ENCODE peak calls at places on chromosomes 13 and 19, in five cellular contexts. X is ascending aorta, J is foreskin fibroblast, U is fibroblast of the aortic adventitia, Y is PC-3. L is an unnamed sample.

GRCh38 chr19:4365341-4365740 is 22.0 kb downstream of the MPND start:
- DNase-seq in X (no peak), Y (no peak), J (no peak), U (no peak), L (no peak)

GRCh38 chr13:32453981-32454380 is 26.1 kb upstream of the N4BP2L1 start:
- DNase-seq in U (no peak), X (no peak), Y (no peak), J (no peak), L (peak)

GRCh38 chr19:36054119-36054732 is at the start of gene THAP8:
- DNase-seq in X (peak), Y (peak), U (peak), J (peak), L (peak)

GRCh38 chr19:41426952-41427646 is at the start of gene B3GNT8:
- DNase-seq in X (peak), J (peak), U (peak), Y (no peak), L (peak)

GRCh38 chr19:55063492-55063843 is 520 bp upstream of the RDH13 start:
- DNase-seq in Y (no peak), X (no peak), J (no peak), U (no peak), L (no peak)

GRCh38 chr13:79710376-79710775 is 229.4 kb downstream of the NDFIP2 start:
- DNase-seq in X (no peak), Y (no peak), U (peak), J (peak), L (peak)

GRCh38 chr19:43638991-43639494 is 607 bp downstream of the CADM4 start:
- DNase-seq in J (no peak), Y (no peak), X (no peak), U (no peak), L (no peak)

GRCh38 chr19:49333426-49334288 is 1.5 kb upstream of the CD37 start:
- DNase-seq in U (no peak), X (peak), J (no peak), Y (no peak), L (no peak)

GRCh38 chr13:112510002-112510780 is 77.8 kb downstream of the TUBGCP3 start:
- DNase-seq in X (no peak), Y (peak), U (peak), J (peak), L (peak)

GRCh38 chr13:108102771-108103170 is 112.6 kb downstream of the LIG4 start:
- DNase-seq in Y (peak), J (no peak), X (no peak), U (no peak), L (no peak)

GRCh38 chr19:39126593-39127187 is 1.1 kb downstream of the PAK4 start:
- DNase-seq in Y (peak), J (no peak), U (peak), X (no peak), L (peak)

GRCh38 chr19:53908106-53908932 is 759 bp upstream of the CACNG7 start:
- DNase-seq in U (peak), Y (peak), J (peak), X (no peak), L (peak)

GRCh38 chr13:28558126-28558525 is 63.2 kb upstream of the FLT1 start:
- DNase-seq in U (peak), X (no peak), J (peak), Y (no peak), L (peak)

GRCh38 chr13:110301606-110302131 is 5.3 kb downstream of the COL4A1 start:
- DNase-seq in U (no peak), Y (no peak), X (peak), J (peak), L (peak)

GRCh38 chr19:46718934-46719551 is 2.1 kb upstream of the PRKD2 start:
- DNase-seq in J (no peak), X (no peak), U (no peak), Y (no peak), L (no peak)

GRCh38 chr19:39001016-39001415 is 25.5 kb upstream of the FBXO17 start:
- DNase-seq in X (no peak), U (no peak), J (no peak), Y (no peak), L (peak)

GRCh38 chr13:43316997-43317396 is 293.6 kb downstream of the DNAJC15 start:
- DNase-seq in Y (no peak), J (peak), U (peak), X (no peak), L (peak)

GRCh38 chr13:37348916-37349653 is 243.6 kb upstream of the CSNK1A1L start:
- DNase-seq in J (no peak), U (no peak), X (no peak), Y (no peak), L (no peak)

GRCh38 chr19:42326969-42327368 is 1.5 kb downstream of the MEGF8 start:
- DNase-seq in J (no peak), U (no peak), Y (no peak), X (no peak), L (no peak)

GRCh38 chr19:45123440-45123850 is 30.5 kb downstream of the PPP1R37 start:
- DNase-seq in J (no peak), U (no peak), Y (peak), X (no peak), L (no peak)

GRCh38 chr13:107138468-107138867 is 570.5 kb upstream of the ARGLU1 start:
- DNase-seq in Y (no peak), J (no peak), U (no peak), X (no peak), L (no peak)

GRCh38 chr19:28399187-28399586 is 813.8 kb downstream of the UQCRFS1 start:
- DNase-seq in U (no peak), Y (no peak), X (no peak), J (no peak), L (no peak)

GRCh38 chr13:113864303-113864890 is 521 bp upstream of the GAS6 start:
- DNase-seq in U (peak), J (no peak), X (no peak), Y (no peak), L (peak)

GRCh38 chr13:113861433-113862030 is 2.3 kb downstream of the GAS6 start:
- DNase-seq in X (no peak), J (no peak), U (no peak), Y (no peak), L (no peak)

GRCh38 chr13:113863511-113864302 is at the start of gene GAS6:
- DNase-seq in X (peak), U (peak), Y (peak), J (peak), L (peak)

GRCh38 chr13:113862191-113862765 is 1.6 kb downstream of the GAS6 start:
- DNase-seq in X (no peak), Y (no peak), U (no peak), J (no peak), L (no peak)

DNA sequence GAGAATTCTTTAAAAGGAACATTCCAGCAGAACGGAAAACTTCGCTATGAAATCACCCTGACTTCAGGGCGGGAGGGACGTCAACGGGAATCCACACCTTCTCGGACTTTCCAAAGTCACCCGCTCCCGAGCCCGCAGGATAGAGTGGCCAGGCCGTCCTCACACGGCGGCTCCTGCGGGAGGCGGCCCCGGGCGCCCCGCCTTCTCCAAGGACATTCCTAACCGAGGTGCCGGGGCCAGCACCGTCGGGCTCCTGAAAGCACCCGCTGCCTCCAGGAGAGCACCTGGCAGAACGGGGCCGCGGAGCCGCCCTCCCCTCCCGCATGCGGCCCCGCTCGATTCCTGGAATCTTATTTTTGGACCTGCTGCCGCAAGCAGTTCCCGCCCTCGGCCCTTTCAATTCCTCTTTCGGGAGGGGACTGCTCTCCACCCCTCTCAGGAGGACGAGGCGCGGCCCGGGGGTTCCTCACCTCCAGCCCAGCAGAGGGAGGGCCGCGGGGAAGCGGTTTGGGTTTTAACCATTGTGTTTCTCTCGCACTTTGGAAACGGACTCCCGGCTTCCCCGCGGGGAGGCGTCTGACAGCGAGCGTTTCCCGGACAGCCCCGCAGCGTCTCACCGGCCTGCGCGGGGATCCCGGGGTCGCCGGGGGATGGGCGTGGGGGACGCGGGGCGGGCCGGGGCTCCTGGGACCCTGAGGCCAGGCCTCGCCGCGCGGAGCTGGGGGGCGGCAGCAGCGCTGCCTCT is 938 bp downstream of the GAS6 start:
- DNase-seq in X (no peak), J (no peak), U (peak), Y (no peak), L (peak)
- H3K4me3 ChIP-seq in X (peak), J (peak), U (peak), Y (peak), L (peak)

GRCh38 chr13:98420560-98421175 is 156.2 kb downstream of the STK24 start:
- DNase-seq in U (no peak), Y (no peak), J (no peak), X (no peak), L (no peak)
- TF ChIP-seq CTCF in U (no peak), Y (no peak), J (no peak), X (no peak), L (no peak)

DNA sequence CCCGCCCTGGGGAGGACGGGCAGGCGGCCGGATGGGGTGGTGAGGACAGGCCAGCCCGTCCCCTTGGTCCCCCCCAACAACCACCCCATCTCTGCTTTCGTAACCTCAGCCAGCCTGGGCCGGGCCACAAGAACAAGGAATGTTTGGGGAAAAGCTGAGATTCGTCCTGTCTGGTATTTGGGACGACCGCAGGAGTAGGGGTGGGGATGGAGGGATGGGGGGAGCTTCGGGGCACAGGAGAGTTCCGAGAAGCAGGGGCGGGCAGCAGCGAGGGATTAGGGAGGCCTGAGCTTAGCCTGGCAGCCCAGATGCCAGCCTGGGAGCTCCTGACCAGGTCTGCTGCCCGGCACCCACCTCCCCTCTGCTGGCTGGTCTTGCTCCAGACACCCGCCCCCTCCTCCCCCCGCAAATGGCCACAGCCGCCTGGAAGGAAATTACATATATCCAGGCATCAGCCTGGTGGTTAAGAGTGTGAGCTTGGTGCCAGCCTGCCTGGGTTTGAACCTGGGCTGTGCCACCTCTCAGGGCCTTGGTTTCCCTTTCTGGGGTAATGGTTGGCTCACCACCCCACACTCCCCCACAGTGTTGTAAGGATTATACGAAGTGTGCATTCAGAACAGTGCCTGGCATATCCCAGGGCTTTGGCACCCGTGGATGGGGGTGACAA is at the start of gene PODNL1:
- DNase-seq in X (no peak), Y (no peak), U (peak), J (peak), L (peak)
- H3K4me3 ChIP-seq in X (peak), Y (no peak), U (peak), J (peak), L (peak)

GRCh38 chr13:27556109-27556508 is 64.2 kb downstream of the LNX2 start:
- DNase-seq in J (peak), U (peak), X (peak), Y (peak), L (peak)
- TF ChIP-seq CTCF in J (no peak), U (peak), X (peak), Y (peak), L (no peak)

DNA sequence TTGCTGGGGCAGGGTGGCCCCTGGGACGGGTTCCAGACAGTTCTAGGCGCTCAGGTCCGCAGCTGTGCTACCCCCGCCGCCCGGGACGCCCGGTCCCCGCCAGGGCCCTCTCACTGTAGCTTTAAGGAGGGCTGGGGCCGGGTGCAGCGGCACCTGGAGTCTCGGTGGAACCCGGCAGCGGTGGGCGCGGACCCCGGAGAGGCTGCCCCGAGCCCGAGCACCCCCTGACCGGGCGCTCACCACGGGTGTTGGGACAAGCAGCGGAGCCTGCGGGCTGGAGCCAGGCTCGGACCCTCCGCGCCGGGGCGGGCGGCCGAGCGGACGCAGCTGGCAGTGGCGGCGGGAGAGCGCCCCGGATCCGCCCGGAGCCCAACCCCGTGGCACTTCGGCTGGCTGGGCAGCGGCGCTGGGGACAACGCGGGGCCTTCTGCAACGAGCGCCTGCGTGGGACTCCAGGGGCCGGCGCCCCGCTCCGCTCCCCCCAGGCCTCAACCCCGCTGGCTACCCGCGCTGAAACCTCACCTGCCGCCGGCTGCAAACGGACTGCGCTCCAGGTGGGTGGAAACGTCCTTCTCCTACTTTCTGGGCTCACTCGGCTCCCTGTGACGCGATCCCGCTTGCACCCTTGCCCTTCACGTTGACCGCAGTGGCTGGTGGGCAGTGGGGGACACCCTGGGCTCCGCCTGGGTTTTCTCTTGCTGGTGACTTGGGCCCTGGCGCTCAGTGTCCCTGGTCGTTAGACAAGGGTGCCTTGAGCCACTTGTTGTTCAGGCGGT is 81.1 kb downstream of the ZNF429 start:
- DNase-seq in Y (no peak), X (no peak), U (no peak), J (no peak), L (no peak)
- H3K4me3 ChIP-seq in Y (peak), X (peak), U (no peak), J (no peak), L (peak)

DNA sequence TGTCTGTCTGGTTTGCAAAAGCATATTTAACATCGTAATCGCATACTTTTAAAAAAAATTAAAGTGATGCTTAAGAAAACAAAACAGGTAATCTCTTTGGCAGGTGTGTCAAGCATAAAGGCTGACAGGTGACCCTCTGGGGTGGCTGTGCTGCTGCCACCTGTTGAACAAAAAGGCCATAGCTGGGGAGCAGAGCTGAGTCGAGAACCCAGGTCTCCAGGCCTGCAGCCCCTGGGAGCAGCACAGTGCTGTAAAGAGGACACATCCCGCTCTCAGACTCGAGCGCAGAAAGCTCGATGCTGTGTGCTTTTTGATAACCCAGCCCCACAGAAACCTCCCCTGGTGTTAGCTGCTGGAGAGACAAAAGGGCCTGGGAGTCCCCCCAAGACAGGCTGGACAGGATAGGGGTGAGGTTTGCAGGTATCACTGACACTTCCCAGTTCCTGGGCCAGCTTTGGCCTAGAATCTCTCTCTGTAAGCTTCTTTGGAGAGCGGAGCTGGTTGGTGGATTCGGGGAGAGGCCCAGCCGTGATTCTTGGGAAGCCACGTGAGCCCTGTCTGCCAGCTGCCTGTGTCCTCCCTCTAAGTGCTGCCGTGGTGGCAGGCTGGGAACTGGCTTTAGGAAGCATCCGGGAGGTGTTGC is 66.9 kb downstream of the C13orf42 start:
- DNase-seq in Y (no peak), J (no peak), X (no peak), U (no peak), L (no peak)
- TF ChIP-seq CTCF in Y (peak), J (no peak), X (no peak), U (no peak), L (no peak)

DNA sequence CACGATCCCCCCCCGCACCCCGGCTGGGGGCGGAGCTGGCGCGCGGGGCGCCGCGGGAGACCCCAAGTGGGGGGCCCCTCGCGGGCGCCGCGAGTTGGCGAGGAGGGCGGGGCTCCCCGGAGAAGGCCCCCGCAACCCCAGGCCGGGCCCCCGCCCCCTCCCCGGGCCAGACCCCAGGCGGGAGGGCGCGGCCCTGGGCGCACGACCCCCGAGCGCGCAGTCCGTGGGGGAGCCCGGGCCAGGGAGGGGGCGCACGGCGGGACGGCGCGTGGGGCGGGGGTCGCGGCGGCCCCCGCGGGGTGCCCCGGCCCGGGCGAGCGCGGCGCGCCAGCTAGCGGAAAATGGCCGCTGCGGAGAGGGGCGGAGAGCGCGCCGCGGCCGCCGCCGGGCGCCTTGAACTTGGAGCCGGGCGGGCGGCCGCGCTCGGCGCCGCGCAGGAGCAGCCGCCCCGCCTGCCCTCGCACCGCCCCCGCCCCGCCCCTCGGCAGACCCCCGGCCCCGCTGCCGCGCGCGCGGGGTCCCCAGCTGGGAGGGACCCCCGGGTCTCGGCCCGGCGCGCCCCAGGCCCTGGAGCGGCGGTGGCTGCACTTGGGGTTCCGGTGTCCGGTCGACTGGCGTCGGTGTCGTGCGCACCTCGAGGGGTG is 6.4 kb upstream of the NFIC start:
- DNase-seq in X (no peak), Y (no peak), U (no peak), J (no peak), L (no peak)
- H3K4me3 ChIP-seq in X (peak), Y (peak), U (peak), J (peak), L (peak)

DNA sequence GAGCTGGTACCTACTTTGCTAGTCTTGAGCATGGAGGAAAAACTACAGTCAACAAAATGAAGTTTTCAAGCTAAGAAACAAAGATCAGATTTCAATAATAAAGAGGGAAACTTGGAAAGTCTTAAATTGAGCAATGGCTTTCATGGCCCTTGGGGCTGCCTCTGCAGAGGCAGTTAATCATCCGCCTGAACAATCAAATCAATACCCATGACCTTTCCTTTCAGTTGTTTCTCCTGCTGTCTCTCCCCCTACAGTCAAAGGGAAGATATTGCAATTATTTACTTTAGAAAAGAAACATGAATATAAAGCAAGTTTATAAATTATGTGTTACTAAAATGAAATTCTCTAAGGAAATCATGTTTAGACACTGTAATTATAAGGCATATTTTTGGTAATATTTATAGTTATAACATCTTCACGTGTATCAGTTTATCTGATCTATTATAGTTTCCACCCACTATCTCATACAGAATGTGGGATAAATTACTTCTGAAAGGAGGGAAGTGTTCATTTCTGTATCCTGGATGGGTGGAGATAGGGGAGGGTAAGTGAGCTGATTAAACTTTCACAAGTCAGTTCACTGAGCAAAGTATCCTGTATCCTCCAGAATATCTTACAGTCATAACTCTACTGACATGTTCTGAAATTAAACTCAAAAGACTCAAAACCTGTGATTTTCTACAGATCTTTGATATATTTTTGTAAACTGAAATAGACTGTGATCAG is 72.4 kb upstream of the TSC22D1 start:
- DNase-seq in J (peak), Y (peak), X (no peak), U (no peak), L (peak)
- TF ChIP-seq CTCF in J (peak), Y (peak), X (no peak), U (peak), L (peak)

GRCh38 chr19:58248886-58249285 is 20.2 kb downstream of the ZNF544 start:
- DNase-seq in Y (no peak), J (no peak), U (no peak), X (no peak), L (no peak)

GRCh38 chr19:58252102-58252685 is 23.5 kb downstream of the ZNF544 start:
- DNase-seq in U (no peak), J (no peak), Y (peak), X (no peak), L (peak)
- H3K4me3 ChIP-seq in U (no peak), J (no peak), Y (no peak), X (no peak), L (no peak)

GRCh38 chr19:8324186-8325050 is 3.1 kb downstream of the RPS28 start:
- DNase-seq in U (no peak), X (no peak), Y (peak), J (no peak), L (no peak)
- TF ChIP-seq CTCF in U (no peak), X (no peak), Y (peak), J (no peak), L (no peak)

L was measured in cardiac fibroblast.